ENCODE peak calls at places on chromosome 15, in four cellular contexts. H, N, E and B are unnamed samples.

GRCh38 chr15:43920815-43921214 is 94.0 kb downstream of the WDR76 start:
- DNase-seq in H (peak; percentile 32), N (no peak), E (peak; percentile 41), B (no peak)

GRCh38 chr15:70308011-70308761 is 210.5 kb upstream of the TLE3 start:
- DNase-seq in H (no peak), N (no peak), E (no peak), B (no peak)

GRCh38 chr15:87604857-87605446 is 651.6 kb downstream of the NTRK3 start:
- DNase-seq in H (no peak), N (peak; percentile 26), E (no peak), B (peak; percentile 53)

GRCh38 chr15:87031545-87032230 is 952.0 kb downstream of the AGBL1 start:
- DNase-seq in H (no peak), N (no peak), E (no peak), B (no peak)

GRCh38 chr15:96115642-96116041 is 214.9 kb upstream of the NR2F2 start:
- DNase-seq in H (peak; percentile 67), N (no peak), E (peak; percentile 75), B (no peak)

GRCh38 chr15:99953886-99954285 is 220.6 kb upstream of the LYSMD4 start:
- DNase-seq in H (no peak), N (no peak), E (no peak), B (no peak)

GRCh38 chr15:83545803-83546534 is 98.8 kb downstream of the SH3GL3 start:
- DNase-seq in H (no peak), N (no peak), E (no peak), B (no peak)

GRCh38 chr15:31586841-31587240 is 260.2 kb downstream of the KLF13 start:
- DNase-seq in H (no peak), N (no peak), E (peak; percentile 27), B (no peak)

GRCh38 chr15:59339252-59339672 is 33.4 kb downstream of the MYO1E start:
- DNase-seq in H (no peak), N (no peak), E (no peak), B (no peak)

GRCh38 chr15:67080900-67081431 is 15.6 kb downstream of the SMAD3 start:
- DNase-seq in H (peak; percentile 86), N (no peak), E (peak; percentile 84), B (no peak)

GRCh38 chr15:38072507-38073277 is 138.3 kb downstream of the TMCO5A start:
- DNase-seq in H (peak; percentile 80), N (peak; percentile 91), E (peak; percentile 71), B (peak; percentile 91)

GRCh38 chr15:31398677-31399260 is 72.1 kb downstream of the KLF13 start:
- DNase-seq in H (no peak), N (no peak), E (no peak), B (peak; percentile 28)

GRCh38 chr15:51970132-51970817 is 1.3 kb downstream of the LEO1 start:
- DNase-seq in H (peak; percentile 13), N (no peak), E (no peak), B (no peak)

DNA sequence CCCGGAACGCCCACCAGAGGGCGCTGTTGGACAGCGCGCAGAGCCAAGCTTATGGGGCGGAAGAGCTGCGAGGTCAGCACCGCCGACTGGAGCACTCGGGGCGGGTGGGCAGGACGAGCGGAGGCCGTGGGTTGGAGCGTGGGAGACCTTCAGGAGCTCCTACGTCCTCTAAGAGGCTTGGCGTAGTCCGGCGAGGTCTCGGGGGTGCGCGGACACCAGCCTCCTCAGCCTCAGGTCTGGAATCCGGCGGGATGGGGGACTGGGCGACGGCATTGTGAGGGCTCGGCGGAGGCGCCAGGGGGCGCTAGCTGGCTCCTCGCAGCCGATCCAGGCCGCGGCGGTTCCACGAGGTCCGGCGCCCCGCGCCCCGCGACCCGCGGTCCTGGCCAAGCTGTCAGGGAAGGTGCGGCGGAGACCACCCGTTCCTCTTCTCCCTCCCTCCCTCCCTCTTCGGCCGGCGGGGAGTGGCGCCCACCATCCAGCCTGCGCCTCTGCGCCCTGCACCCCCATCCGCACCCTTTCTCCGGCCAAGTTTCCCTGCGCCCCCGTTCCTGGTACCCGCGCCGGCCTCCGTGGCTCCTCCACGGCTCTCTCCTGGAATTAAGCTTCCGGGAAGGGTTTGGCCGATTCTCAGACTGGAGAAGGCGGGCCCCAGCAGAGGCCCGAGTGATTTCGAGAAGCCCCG is 24.3 kb upstream of the POLG start:
- DNase-seq in H (peak; percentile 73), N (peak; percentile 78), E (peak; percentile 56), B (peak; percentile 84)
- H3K14ac ChIP-seq in H (no peak overlapping the region), N (peak overlapping the region; percentile 31), E (no peak overlapping the region), B (no peak overlapping the region)

DNA sequence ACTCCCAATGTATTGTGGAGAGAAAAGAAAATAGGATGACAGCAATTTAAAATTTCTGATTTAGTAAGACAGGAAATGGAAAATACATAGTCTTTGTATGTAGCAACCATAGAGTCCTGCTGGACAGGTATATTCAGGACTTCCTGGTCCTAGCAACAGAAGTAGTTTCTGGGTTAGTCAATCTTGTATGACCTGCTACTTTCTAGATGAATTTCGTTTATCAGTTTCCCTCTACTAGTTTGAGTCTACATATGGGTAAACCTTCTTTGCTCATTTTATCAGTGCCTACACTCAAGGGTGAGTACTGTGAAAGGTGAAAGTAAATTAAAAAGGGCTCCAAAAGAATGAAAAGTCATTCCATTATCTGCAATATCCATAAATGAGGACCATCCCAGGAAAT is 309.8 kb downstream of the UNC13C start:
- DNase-seq in H (no peak), N (no peak), E (no peak), B (no peak)
- H3K4ac ChIP-seq in H (no peak overlapping the region), N (no peak overlapping the region), E (no peak overlapping the region), B (no peak overlapping the region)

GRCh38 chr15:74872702-74873035 is 496 bp downstream of the SCAMP2 start:
- DNase-seq in H (no peak), N (no peak), E (no peak), B (no peak)

GRCh38 chr15:74873756-74874424 is 725 bp upstream of the SCAMP2 start:
- DNase-seq in H (peak; percentile 29), N (no peak), E (no peak), B (no peak)

GRCh38 chr15:74870496-74871213 is 2.5 kb downstream of the SCAMP2 start:
- DNase-seq in H (peak; percentile 41), N (no peak), E (no peak), B (no peak)

GRCh38 chr15:74869726-74870407 is 3.3 kb downstream of the SCAMP2 start:
- DNase-seq in H (peak; percentile 53), N (no peak), E (peak; percentile 39), B (no peak)

DNA sequence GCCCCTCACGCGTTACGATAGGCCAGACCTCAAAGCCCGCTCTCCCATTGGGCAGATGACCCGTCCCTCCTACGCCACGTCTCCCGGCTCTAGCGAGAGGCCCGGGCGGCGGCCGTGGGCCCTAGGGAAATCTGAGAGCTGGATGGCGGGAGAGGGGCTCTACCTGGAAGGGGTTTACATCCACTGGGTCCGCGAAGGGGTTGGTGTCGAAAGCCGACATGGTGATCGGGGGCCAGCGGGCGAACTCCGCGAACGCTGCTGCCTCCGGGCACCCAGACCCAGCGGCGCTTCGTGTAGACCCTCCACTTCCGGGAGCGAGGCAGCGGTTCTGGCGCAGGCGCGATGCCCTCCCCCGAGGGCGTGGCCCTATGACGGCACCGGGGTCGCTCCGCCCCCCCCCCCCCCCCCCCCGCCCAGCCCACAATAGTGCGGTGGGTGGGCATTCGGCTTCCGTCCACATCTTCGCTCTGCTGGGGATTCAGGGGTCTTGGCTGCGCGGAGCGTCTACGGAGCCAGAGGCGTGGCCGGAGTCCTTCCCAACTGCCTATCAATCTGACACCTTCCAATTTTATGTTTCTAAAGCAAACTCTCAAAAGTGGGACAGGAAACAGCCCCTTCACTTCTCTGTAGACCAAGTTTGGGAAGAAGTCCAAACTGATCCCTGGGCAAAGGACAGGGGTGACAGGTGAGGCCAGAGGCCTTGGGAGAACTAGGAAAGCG is at the start of gene SCAMP2:
- DNase-seq in H (peak; percentile 97), N (peak; percentile 95), E (peak; percentile 94), B (peak; percentile 98)
- H3K14ac ChIP-seq in H (no peak within 1 kb of the TSS), N (no peak within 1 kb of the TSS), E (peak within 1 kb of the TSS; percentile 96), B (peak within 1 kb of the TSS; percentile 89)

GRCh38 chr15:60696523-60696859 is 217.5 kb upstream of the ICE2 start:
- DNase-seq in H (no peak), N (no peak), E (no peak), B (no peak)
- H3K4ac ChIP-seq in H (no peak overlapping the region), N (no peak overlapping the region), E (no peak overlapping the region), B (no peak overlapping the region)

GRCh38 chr15:40342421-40343313 is 1.9 kb upstream of the CCDC9B start:
- DNase-seq in H (peak; percentile 65), N (no peak), E (peak; percentile 85), B (no peak)
- H3K14ac ChIP-seq in H (no peak overlapping the region), N (no peak overlapping the region), E (peak overlapping the region; percentile 91), B (no peak overlapping the region)

GRCh38 chr15:90871097-90871715 is 2.8 kb downstream of the FURIN start:
- DNase-seq in H (peak; percentile 64), N (no peak), E (no peak), B (no peak)
- H3K4ac ChIP-seq in H (peak overlapping the region; percentile 92), N (no peak overlapping the region), E (peak overlapping the region; percentile 89), B (no peak overlapping the region)

GRCh38 chr15:78361956-78362506 is 21.9 kb downstream of the CRABP1 start:
- DNase-seq in H (no peak), N (no peak), E (no peak), B (no peak)

GRCh38 chr15:78358114-78358513 is 18.0 kb downstream of the CRABP1 start:
- DNase-seq in H (no peak), N (peak; percentile 73), E (no peak), B (peak; percentile 61)

GRCh38 chr15:78362716-78363426 is 22.7 kb downstream of the CRABP1 start:
- DNase-seq in H (no peak), N (no peak), E (no peak), B (no peak)

GRCh38 chr15:78360426-78360825 is 20.3 kb downstream of the CRABP1 start:
- DNase-seq in H (no peak), N (no peak), E (no peak), B (no peak)

GRCh38 chr15:78360958-78361714 is 21.0 kb downstream of the CRABP1 start:
- DNase-seq in H (no peak), N (no peak), E (no peak), B (no peak)
- H3K14ac ChIP-seq in H (no peak overlapping the region), N (no peak overlapping the region), E (no peak overlapping the region), B (no peak overlapping the region)